ENCODE peak calls at places on chromosomes 16 and 17, in seven cellular contexts. W is OCI-LY7, K is mucosa of descending colon, I is foreskin fibroblast, X is mesothelial cell of epicardium, F is SK-N-SH, G is endodermal cell. E is an unnamed sample.

GRCh38 chr16:2827481-2827790 is 2.7 kb upstream of the ZG16B start:
- DNase-seq in W (no peak), K (no peak), I (no peak), X (no peak), F (no peak), G (peak), E (no peak)

GRCh38 chr17:2706911-2707510 is 4.6 kb downstream of the CLUH start:
- DNase-seq in W (no peak), K (no peak), I (no peak), X (no peak), F (no peak), G (no peak), E (no peak)

GRCh38 chr16:70761656-70762055 is 39.3 kb downstream of the VAC14 start:
- DNase-seq in W (no peak), K (no peak), I (no peak), X (no peak), F (no peak), G (no peak), E (no peak)

GRCh38 chr16:606656-607307 is 16.9 kb downstream of the RAB40C start:
- DNase-seq in W (no peak), K (no peak), I (no peak), X (no peak), F (no peak), G (no peak), E (no peak)

GRCh38 chr17:75548839-75549238 is 23.3 kb downstream of the LLGL2 start:
- DNase-seq in W (no peak), K (peak), I (no peak), X (no peak), F (no peak), G (no peak), E (no peak)

GRCh38 chr16:88635671-88636070 is 2.7 kb upstream of the IL17C start:
- DNase-seq in W (no peak), K (no peak), I (no peak), X (no peak), F (no peak), G (no peak), E (no peak)

GRCh38 chr16:17511340-17511739 is 40.6 kb upstream of the XYLT1 start:
- DNase-seq in W (no peak), K (peak), I (peak), X (no peak), F (peak), G (no peak), E (no peak)

GRCh38 chr16:30030011-30030685 is 923 bp downstream of the TLCD3B start:
- DNase-seq in W (no peak), K (no peak), I (no peak), X (no peak), F (peak), G (no peak), E (no peak)

GRCh38 chr16:72271841-72272240 is 99.9 kb upstream of the PMFBP1 start:
- DNase-seq in W (no peak), K (no peak), I (no peak), X (no peak), F (no peak), G (no peak), E (no peak)

GRCh38 chr17:57256708-57257112 is 387 bp downstream of the MSI2 start:
- DNase-seq in W (peak), K (peak), I (no peak), X (no peak), F (no peak), G (no peak), E (peak)

GRCh38 chr16:50067290-50067853 is 1.6 kb downstream of the HEATR3 start:
- DNase-seq in W (peak), K (peak), I (peak), X (no peak), F (peak), G (peak), E (peak)

GRCh38 chr17:17937958-17938357 is 34.2 kb downstream of the TOM1L2 start:
- DNase-seq in W (no peak), K (no peak), I (no peak), X (no peak), F (no peak), G (no peak), E (no peak)

GRCh38 chr16:16007743-16008111 is 58.3 kb downstream of the ABCC1 start:
- DNase-seq in W (peak), K (no peak), I (no peak), X (no peak), F (no peak), G (no peak), E (no peak)

GRCh38 chr17:3891626-3892094 is 1.2 kb downstream of the CAMKK1 start:
- DNase-seq in W (no peak), K (no peak), I (no peak), X (no peak), F (no peak), G (peak), E (no peak)

GRCh38 chr17:7834554-7834890 is 505 bp downstream of the KDM6B start:
- DNase-seq in W (no peak), K (peak), I (peak), X (no peak), F (peak), G (no peak), E (no peak)

GRCh38 chr17:5775098-5775497 is 190.8 kb upstream of the NLRP1 start:
- DNase-seq in W (no peak), K (no peak), I (no peak), X (no peak), F (no peak), G (no peak), E (no peak)

GRCh38 chr17:61504697-61505096 is 52.5 kb downstream of the TBX4 start:
- DNase-seq in W (no peak), K (no peak), I (peak), X (no peak), F (no peak), G (no peak), E (peak)

GRCh38 chr17:21462259-21462658 is 86.1 kb downstream of the KCNJ12 start:
- DNase-seq in W (no peak), K (no peak), I (no peak), X (no peak), F (no peak), G (peak), E (no peak)

GRCh38 chr17:7293821-7294613 is 422 bp downstream of the YBX2 start:
- DNase-seq in W (no peak), K (peak), I (no peak), X (no peak), F (peak), G (peak), E (peak)

GRCh38 chr16:77956231-77956630 is 66.1 kb upstream of the CLEC3A start:
- DNase-seq in W (no peak), K (no peak), I (no peak), X (no peak), F (no peak), G (no peak), E (no peak)

GRCh38 chr17:82966415-82966814 is 113.0 kb upstream of the METRNL start:
- DNase-seq in W (no peak), K (no peak), I (no peak), X (no peak), F (no peak), G (peak), E (no peak)

GRCh38 chr17:14552311-14552710 is 251.4 kb downstream of the HS3ST3B1 start:
- DNase-seq in W (no peak), K (no peak), I (no peak), X (no peak), F (no peak), G (no peak), E (peak)

GRCh38 chr16:46954562-46954961 is 18.9 kb downstream of the DNAJA2 start:
- DNase-seq in W (no peak), K (no peak), I (no peak), X (no peak), F (no peak), G (no peak), E (no peak)

GRCh38 chr17:63932008-63932561 is at the start of gene CD79B:
- DNase-seq in W (peak), K (peak), I (no peak), X (no peak), F (peak), G (no peak), E (no peak)

GRCh38 chr16:15950167-15950854 is 895 bp downstream of the ABCC1 start:
- DNase-seq in W (peak), K (peak), I (peak), X (no peak), F (peak), G (peak), E (peak)

GRCh38 chr17:30450125-30451027 is 26.8 kb upstream of the GOSR1 start:
- DNase-seq in W (no peak), K (no peak), I (peak), X (no peak), F (no peak), G (no peak), E (peak)

GRCh38 chr16:83742076-83742475 is 65.7 kb upstream of the HSBP1 start:
- DNase-seq in W (no peak), K (no peak), I (no peak), X (no peak), F (peak), G (no peak), E (no peak)

GRCh38 chr17:68398731-68399637 is 58.3 kb downstream of the WIPI1 start:
- DNase-seq in W (peak), K (peak), I (peak), X (no peak), F (peak), G (peak), E (peak)

GRCh38 chr17:37673386-37673785 is 30.1 kb upstream of the DDX52 start:
- DNase-seq in W (no peak), K (no peak), I (peak), X (no peak), F (no peak), G (no peak), E (no peak)

GRCh38 chr16:72626623-72627022 is 421.3 kb downstream of the ZFHX3 start:
- DNase-seq in W (no peak), K (no peak), I (no peak), X (no peak), F (no peak), G (no peak), E (no peak)

GRCh38 chr17:42072323-42073187 is 22.2 kb upstream of the C17orf113 start:
- DNase-seq in W (peak), K (no peak), I (no peak), X (no peak), F (peak), G (peak), E (no peak)

GRCh38 chr17:28145348-28145747 is 102.9 kb downstream of the NLK start:
- DNase-seq in W (no peak), K (no peak), I (peak), X (no peak), F (no peak), G (no peak), E (peak)

GRCh38 chr16:30184430-30185140 is 1.2 kb downstream of the CORO1A start:
- DNase-seq in W (peak), K (peak), I (no peak), X (peak), F (peak), G (peak), E (peak)

GRCh38 chr17:61832463-61832862 is 30.9 kb downstream of the BRIP1 start:
- DNase-seq in W (no peak), K (no peak), I (no peak), X (no peak), F (no peak), G (no peak), E (no peak)

GRCh38 chr17:43044024-43044423 is 19.0 kb downstream of the RND2 start:
- DNase-seq in W (no peak), K (no peak), I (no peak), X (no peak), F (no peak), G (no peak), E (no peak)

GRCh38 chr16:73053379-73054130 is 5.6 kb upstream of the ZFHX3 start:
- DNase-seq in W (no peak), K (peak), I (no peak), X (no peak), F (peak), G (peak), E (peak)

GRCh38 chr16:84631153-84631466 is 13.2 kb upstream of the COTL1 start:
- DNase-seq in W (no peak), K (no peak), I (no peak), X (no peak), F (no peak), G (no peak), E (no peak)

GRCh38 chr16:24499193-24499814 is 40.1 kb upstream of the RBBP6 start:
- DNase-seq in W (peak), K (peak), I (no peak), X (no peak), F (peak), G (peak), E (peak)
- TF ChIP-seq CTCF in W (peak), K (no peak), I (peak), X (peak), F (peak), G (peak), E (peak)

DNA sequence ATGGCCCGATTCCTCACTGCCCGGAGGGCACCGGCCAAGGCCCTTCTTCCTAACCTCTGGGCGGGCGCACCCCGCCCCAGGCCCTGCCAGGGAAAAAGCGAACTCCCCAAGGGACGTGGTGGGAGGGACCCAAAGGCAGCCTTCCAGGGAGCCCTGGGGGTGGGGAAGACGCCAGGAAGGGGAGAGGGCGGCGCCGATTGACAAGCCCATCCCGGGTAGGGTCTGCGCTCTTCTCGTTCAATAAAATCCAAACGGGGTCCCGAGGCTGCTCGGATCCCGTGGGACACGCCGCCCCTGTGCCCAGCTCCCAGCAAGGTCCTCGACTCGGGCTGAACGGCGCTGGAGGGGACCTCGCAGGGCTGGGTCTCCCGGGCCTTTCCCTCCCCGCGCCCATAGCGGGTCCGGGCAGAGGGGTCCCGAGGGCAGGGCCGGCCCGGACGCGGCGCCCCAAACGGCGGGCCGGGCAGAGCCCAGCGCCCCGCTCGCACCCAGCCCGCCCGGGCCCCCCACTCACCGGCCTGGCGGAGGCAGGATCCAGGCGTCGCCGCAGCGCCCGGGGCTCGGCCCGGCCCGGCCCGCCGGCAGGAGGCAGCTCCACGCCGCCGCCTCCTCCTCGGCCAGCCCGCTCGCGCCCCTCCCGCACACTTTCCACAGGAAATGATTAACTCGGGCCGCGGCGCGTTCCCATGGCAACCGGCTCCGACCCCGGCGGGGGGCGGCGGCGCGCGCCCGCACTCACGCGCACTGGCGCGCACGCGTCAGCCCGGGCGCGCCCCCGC is at the start of gene KIFC3:
- DNase-seq in W (peak), K (peak), I (peak), X (peak), F (peak), G (peak), E (peak)
- TF ChIP-seq CTCF in W (no peak), K (no peak), I (no peak), X (no peak), F (no peak), G (peak), E (peak)

DNA sequence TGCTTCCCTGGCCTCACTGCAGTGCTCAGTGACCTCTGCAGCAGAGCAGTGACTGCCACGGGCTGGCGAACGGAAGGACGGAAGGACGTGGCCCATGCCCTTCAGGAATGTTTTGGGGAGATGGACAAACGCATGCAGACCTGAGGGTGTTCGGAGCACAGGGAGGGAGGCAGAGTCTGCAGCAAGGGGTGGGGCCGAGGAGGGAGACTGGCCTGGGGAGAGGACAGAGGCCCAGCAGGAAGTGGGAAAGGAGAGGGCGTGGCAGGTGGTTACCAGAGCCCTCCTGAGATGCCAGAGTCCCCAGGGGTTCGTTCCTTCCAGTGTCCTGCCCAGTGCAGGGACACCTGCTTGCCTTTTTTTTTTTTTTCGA is 21.9 kb downstream of the ADORA2B start:
- DNase-seq in W (no peak), K (peak), I (no peak), X (no peak), F (no peak), G (peak), E (peak)
- TF ChIP-seq CTCF in W (no peak), K (no peak), I (no peak), X (no peak), F (no peak), G (no peak), E (no peak)

DNA sequence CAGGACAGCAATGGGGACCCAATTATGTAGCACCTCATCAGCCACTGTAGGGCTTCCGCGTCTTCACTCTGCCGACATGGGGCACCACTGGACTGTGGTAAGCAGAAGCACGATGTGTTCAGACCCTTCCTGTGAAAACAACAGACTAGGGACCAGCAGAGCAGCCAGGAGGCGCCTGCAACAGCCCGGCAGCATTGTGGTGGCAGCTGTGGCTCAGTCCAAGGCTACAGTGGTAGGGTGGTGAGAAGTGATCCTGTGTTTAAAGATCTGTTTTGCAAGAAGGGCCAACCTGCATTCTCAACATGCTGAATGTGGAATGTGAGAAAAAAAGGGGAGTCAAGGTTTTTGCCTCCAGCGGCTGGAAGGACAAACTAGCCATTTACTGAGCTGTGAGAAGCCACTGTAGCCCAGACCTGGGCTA is 80.8 kb downstream of the GAS7 start:
- DNase-seq in W (no peak), K (no peak), I (no peak), X (no peak), F (no peak), G (peak), E (no peak)
- TF ChIP-seq CTCF in W (no peak), K (no peak), I (no peak), X (no peak), F (no peak), G (peak), E (no peak)

GRCh38 chr17:46200200-46200599 is 7.0 kb upstream of the KANSL1 start:
- DNase-seq in W (no peak), K (no peak), I (no peak), X (no peak), F (no peak), G (no peak), E (no peak)
- TF ChIP-seq CTCF in W (no peak), K (no peak), I (no peak), X (no peak), F (no peak), G (no peak), E (no peak)

GRCh38 chr16:27698266-27698665 is 148.3 kb downstream of the KATNIP start:
- DNase-seq in W (no peak), K (peak), I (no peak), X (no peak), F (no peak), G (peak), E (no peak)

GRCh38 chr16:27701381-27701780 is 151.4 kb downstream of the KATNIP start:
- DNase-seq in W (no peak), K (no peak), I (no peak), X (no peak), F (no peak), G (no peak), E (no peak)

GRCh38 chr16:27700596-27700995 is 150.7 kb downstream of the KATNIP start:
- DNase-seq in W (no peak), K (no peak), I (no peak), X (no peak), F (no peak), G (no peak), E (no peak)

GRCh38 chr16:27698746-27699145 is 148.8 kb downstream of the KATNIP start:
- DNase-seq in W (no peak), K (no peak), I (no peak), X (no peak), F (no peak), G (no peak), E (no peak)

GRCh38 chr16:27699540-27699939 is 149.6 kb downstream of the KATNIP start:
- DNase-seq in W (no peak), K (no peak), I (no peak), X (no peak), F (no peak), G (no peak), E (no peak)
- TF ChIP-seq CTCF in W (no peak), K (no peak), I (no peak), X (no peak), F (no peak), G (peak), E (no peak)